ENCODE peak calls at places on chromosome X, in eight cellular contexts. B is aorta, F is spleen, W is fibroblast of lung, K is body of pancreas, M is tibial artery, D is heart left ventricle, V is SJSA1. H is an unnamed sample.
A peak's percentile ranks its signal among the peaks of the same experiment; 100 is the strongest.

GRCh38 chrX:101219116-101219839 is at the start of gene DRP2:
- DNase-seq in B (no peak), F (no peak), W (peak; percentile 2), K (no peak), M (no peak), D (no peak), V (no peak), H (no peak)

GRCh38 chrX:135436966-135437866 is 15.5 kb downstream of the SMIM10L2A start:
- DNase-seq in B (no peak), F (no peak), W (no peak), K (no peak), M (no peak), D (no peak), V (no peak), H (no peak)

GRCh38 chrX:8868070-8868795 is 67.0 kb upstream of the FAM9A start:
- DNase-seq in B (no peak), F (no peak), W (peak; percentile 89), K (no peak), M (no peak), D (no peak), V (peak; percentile 15), H (no peak)

GRCh38 chrX:153953342-153953830 is 8.9 kb upstream of the RENBP start:
- DNase-seq in B (peak; percentile 93), F (peak; percentile 94), W (peak; percentile 59), K (peak; percentile 49), M (peak; percentile 56), D (peak; percentile 60), V (peak; percentile 62), H (peak; percentile 91)

GRCh38 chrX:111254896-111255693 is 15.2 kb downstream of the CAPN6 start:
- DNase-seq in B (no peak), F (no peak), W (no peak), K (no peak), M (no peak), D (no peak), V (peak; percentile 28), H (no peak)

GRCh38 chrX:7133036-7133412 is 14.5 kb upstream of the STS start:
- DNase-seq in B (no peak), F (no peak), W (no peak), K (no peak), M (no peak), D (peak; percentile 29), V (no peak), H (no peak)

GRCh38 chrX:123918106-123918721 is 43.3 kb upstream of the STAG2 start:
- DNase-seq in B (no peak), F (no peak), W (no peak), K (no peak), M (no peak), D (no peak), V (no peak), H (no peak)

GRCh38 chrX:153578200-153578835 is 20.6 kb downstream of the CCNQ start:
- DNase-seq in B (no peak), F (no peak), W (no peak), K (no peak), M (no peak), D (no peak), V (no peak), H (no peak)

GRCh38 chrX:27675493-27675892 is 85.3 kb downstream of the DCAF8L2 start:
- DNase-seq in B (no peak), F (no peak), W (peak; percentile 21), K (no peak), M (no peak), D (no peak), V (no peak), H (no peak)

GRCh38 chrX:65999029-65999562 is 40.8 kb downstream of the VSIG4 start:
- DNase-seq in B (no peak), F (no peak), W (no peak), K (no peak), M (no peak), D (no peak), V (no peak), H (no peak)

GRCh38 chrX:106902684-106903083 is 457 bp downstream of the RIPPLY1 start:
- DNase-seq in B (no peak), F (no peak), W (no peak), K (no peak), M (no peak), D (no peak), V (no peak), H (no peak)

GRCh38 chrX:106903291-106903820 is at the start of gene RIPPLY1:
- DNase-seq in B (no peak), F (no peak), W (no peak), K (no peak), M (no peak), D (no peak), V (no peak), H (no peak)

GRCh38 chrX:106901341-106901740 is 1.8 kb downstream of the RIPPLY1 start:
- DNase-seq in B (no peak), F (no peak), W (no peak), K (no peak), M (no peak), D (no peak), V (no peak), H (no peak)

GRCh38 chrX:106899841-106900240 is 3.3 kb downstream of the RIPPLY1 start:
- DNase-seq in B (no peak), F (no peak), W (no peak), K (no peak), M (no peak), D (no peak), V (no peak), H (no peak)

GRCh38 chrX:106901781-106902219 is 1.3 kb downstream of the RIPPLY1 start:
- DNase-seq in B (no peak), F (no peak), W (no peak), K (no peak), M (no peak), D (no peak), V (no peak), H (no peak)
- H3K27me3 ChIP-seq in B (no peaks in the 10 kb centered on the region), F (no peaks in the 10 kb centered on the region), W (no peaks in the 10 kb centered on the region), K (no peaks in the 10 kb centered on the region), M (no peaks in the 10 kb centered on the region), D (peaks cover 5% of the 10 kb centered on the region), V (no peaks in the 10 kb centered on the region), H (no peaks in the 10 kb centered on the region)

DNA sequence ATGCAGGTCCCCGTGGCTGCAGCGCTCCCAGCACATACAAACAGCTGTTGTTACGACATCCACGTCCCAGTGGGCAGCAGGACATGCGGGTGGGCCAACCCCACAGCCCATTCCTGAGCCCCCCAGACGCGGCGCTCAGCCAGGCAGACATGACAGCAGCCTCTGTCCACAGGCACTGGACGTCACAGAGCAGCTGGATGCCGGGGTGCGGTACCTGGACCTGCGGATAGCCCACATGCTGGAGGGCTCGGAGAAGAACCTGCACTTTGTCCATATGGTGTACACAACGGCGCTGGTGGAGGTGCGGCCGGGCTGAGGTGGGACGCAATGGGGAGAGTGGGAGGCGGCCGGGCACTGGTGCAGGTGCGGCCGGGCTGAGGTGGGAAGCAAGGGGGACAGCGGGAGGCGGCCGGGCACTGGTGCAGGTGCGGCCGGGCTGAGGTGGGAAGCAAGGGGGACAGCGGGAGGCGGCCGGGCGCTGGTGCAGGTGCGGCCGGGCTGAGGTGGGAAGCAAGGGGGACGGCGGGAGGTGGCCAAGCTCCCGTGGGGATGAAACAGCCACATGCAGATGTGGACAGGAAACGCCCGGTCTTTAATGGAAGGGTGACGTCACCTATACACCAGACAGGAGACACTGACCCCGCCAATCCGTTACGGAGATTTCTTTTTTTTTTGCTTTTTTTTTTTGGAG is 9.4 kb downstream of the PLCXD1 start:
- DNase-seq in B (peak; percentile 67), F (peak; percentile 70), W (no peak), K (no peak), M (peak; percentile 6), D (peak; percentile 3), V (no peak), H (no peak)
- H3K36me3 ChIP-seq in B (no peaks in the 10 kb centered on the region), F (peaks cover 93% of the 10 kb centered on the region), W (peaks cover 16% of the 10 kb centered on the region), K (peaks cover 9% of the 10 kb centered on the region), M (peaks cover 17% of the 10 kb centered on the region), D (peaks cover 43% of the 10 kb centered on the region), V (peaks cover 57% of the 10 kb centered on the region), H (peaks cover 33% of the 10 kb centered on the region)

GRCh38 chrX:68915778-68916177 is 87.0 kb downstream of the EFNB1 start:
- DNase-seq in B (no peak), F (no peak), W (no peak), K (no peak), M (no peak), D (no peak), V (no peak), H (no peak)

GRCh38 chrX:68910743-68911142 is 81.9 kb downstream of the EFNB1 start:
- DNase-seq in B (no peak), F (no peak), W (no peak), K (no peak), M (no peak), D (no peak), V (no peak), H (no peak)

GRCh38 chrX:68909945-68910344 is 81.1 kb downstream of the EFNB1 start:
- DNase-seq in B (no peak), F (no peak), W (no peak), K (no peak), M (no peak), D (no peak), V (no peak), H (no peak)

GRCh38 chrX:68914337-68914989 is 85.6 kb downstream of the EFNB1 start:
- DNase-seq in B (no peak), F (peak; percentile 50), W (no peak), K (no peak), M (no peak), D (no peak), V (peak; percentile 39), H (no peak)

DNA sequence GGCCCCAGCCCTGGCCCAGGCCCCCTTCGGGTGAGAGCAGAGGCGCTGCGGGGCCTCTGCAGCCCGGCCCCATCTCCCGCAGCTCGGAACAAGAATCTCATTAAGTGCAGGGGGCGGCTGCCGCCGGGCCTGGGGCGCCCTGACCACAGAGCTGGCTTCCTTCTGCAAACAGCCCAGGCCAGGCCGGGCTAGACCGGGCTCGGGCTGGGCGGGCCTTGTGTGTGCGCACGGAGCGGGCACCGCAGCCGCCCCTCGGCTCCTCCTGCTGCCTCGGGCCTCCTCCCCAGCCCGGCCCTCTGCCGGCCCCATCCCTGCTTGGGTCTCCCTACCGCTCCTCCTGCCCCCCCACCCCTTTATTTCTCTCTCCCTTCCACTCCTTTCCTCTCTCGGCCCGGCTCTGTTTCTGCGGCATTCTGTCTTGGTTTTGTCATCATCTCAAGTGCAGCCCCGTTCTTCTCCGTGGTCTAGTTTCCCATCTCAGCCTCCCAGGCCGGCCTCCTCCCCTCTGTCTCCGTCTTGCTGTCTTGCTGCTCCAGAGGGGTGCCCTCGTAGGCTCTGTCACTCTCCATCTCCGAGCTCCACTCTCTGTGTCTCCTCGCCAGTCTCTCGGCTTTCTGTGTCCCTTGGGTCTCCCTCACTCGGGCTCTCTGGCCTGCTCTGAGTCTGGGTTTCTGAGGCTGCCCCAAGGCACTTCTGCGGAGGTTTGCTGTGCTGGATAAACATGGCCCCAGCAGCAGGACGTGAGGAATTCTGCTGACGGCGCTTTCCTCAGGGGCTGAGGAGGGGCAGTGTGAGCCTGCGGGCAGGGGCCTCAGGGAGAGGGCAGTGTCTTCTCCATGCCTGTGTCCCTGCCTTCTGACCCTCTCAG is 83.5 kb downstream of the EFNB1 start:
- DNase-seq in B (no peak), F (no peak), W (peak; percentile 36), K (no peak), M (no peak), D (no peak), V (no peak), H (no peak)
- H3K27me3 ChIP-seq in B (no peaks in the 10 kb centered on the region), F (no peaks in the 10 kb centered on the region), W (no peaks in the 10 kb centered on the region), K (no peaks in the 10 kb centered on the region), M (no peaks in the 10 kb centered on the region), D (no peaks in the 10 kb centered on the region), V (no peaks in the 10 kb centered on the region), H (no peaks in the 10 kb centered on the region)

DNA sequence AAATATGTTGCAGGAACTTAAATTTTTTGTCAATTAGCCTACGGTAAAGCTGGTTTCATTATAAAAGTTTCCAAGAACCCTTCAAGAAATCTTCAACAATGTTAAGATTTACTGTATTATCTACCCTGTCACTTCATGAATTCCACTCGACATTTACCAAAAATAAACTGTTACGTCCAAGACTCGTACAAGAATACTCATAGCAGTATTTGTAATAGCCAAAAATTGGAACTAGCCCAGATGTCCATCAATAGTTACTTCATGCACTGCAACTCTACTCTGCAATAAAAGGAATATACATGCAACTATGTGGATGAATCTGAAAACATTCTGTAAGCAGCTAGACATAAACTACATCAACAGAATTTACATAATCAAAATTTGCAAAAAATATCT is 13.4 kb downstream of the RBMX start:
- DNase-seq in B (no peak), F (no peak), W (peak; percentile 84), K (no peak), M (no peak), D (no peak), V (no peak), H (no peak)
- H3K36me3 ChIP-seq in B (no peaks in the 10 kb centered on the region), F (peaks cover 80% of the 10 kb centered on the region), W (no peaks in the 10 kb centered on the region), K (peaks cover 4% of the 10 kb centered on the region), M (peaks cover 29% of the 10 kb centered on the region), D (peaks cover 81% of the 10 kb centered on the region), V (peaks cover 64% of the 10 kb centered on the region), H (peaks cover 87% of the 10 kb centered on the region)